ENCODE peak calls at places on chromosome 12, in six cellular contexts. One of them, this sample, is unnamed.

GRCh38 chr12:20969766-20970165 is 159.3 kb downstream of the SLCO1B3 start:
- DNase-seq in WTC11: no peak
- DNase-seq in endothelial cell of umbilical vein: no peak
- DNase-seq in H1: no peak
- DNase-seq in HepG2: no peak
- DNase-seq in K562: no peak
- DNase-seq in this sample: no peak

GRCh38 chr12:7375145-7375543 is 68.8 kb downstream of the CD163L1 start:
- DNase-seq in WTC11: no peak
- DNase-seq in endothelial cell of umbilical vein: no peak
- DNase-seq in H1: no peak
- DNase-seq in HepG2: no peak
- DNase-seq in K562: no peak
- DNase-seq in this sample: no peak

GRCh38 chr12:51349026-51349425 is 2.5 kb upstream of the CELA1 start:
- DNase-seq in WTC11: no peak
- DNase-seq in endothelial cell of umbilical vein: no peak
- DNase-seq in H1: no peak
- DNase-seq in HepG2: no peak
- DNase-seq in K562: no peak
- DNase-seq in this sample: no peak

GRCh38 chr12:29742646-29743045 is 41.1 kb downstream of the TMTC1 start:
- DNase-seq in WTC11: no peak
- DNase-seq in endothelial cell of umbilical vein: no peak
- DNase-seq in H1: no peak
- DNase-seq in HepG2: no peak
- DNase-seq in K562: no peak
- DNase-seq in this sample: no peak

GRCh38 chr12:12925383-12925782 is 26.6 kb downstream of the GPRC5D start:
- DNase-seq in WTC11: no peak
- DNase-seq in endothelial cell of umbilical vein: no peak
- DNase-seq in H1: no peak
- DNase-seq in HepG2: no peak
- DNase-seq in K562: no peak
- DNase-seq in this sample: no peak

GRCh38 chr12:50574621-50575348 is 70.0 kb downstream of the DIP2B start:
- DNase-seq in WTC11: no peak
- DNase-seq in endothelial cell of umbilical vein: no peak
- DNase-seq in H1: no peak
- DNase-seq in HepG2: peak
- DNase-seq in K562: no peak
- DNase-seq in this sample: no peak

GRCh38 chr12:41409628-41410027 is 221.5 kb downstream of the PDZRN4 start:
- DNase-seq in WTC11: no peak
- DNase-seq in endothelial cell of umbilical vein: no peak
- DNase-seq in H1: no peak
- DNase-seq in HepG2: no peak
- DNase-seq in K562: no peak
- DNase-seq in this sample: no peak

GRCh38 chr12:26195641-26196423 is 459 bp downstream of the SSPN start:
- DNase-seq in WTC11: peak
- DNase-seq in endothelial cell of umbilical vein: peak
- DNase-seq in H1: no peak
- DNase-seq in HepG2: no peak
- DNase-seq in K562: no peak
- DNase-seq in this sample: peak

GRCh38 chr12:113214938-113215400 is 6.3 kb upstream of the TPCN1 start:
- DNase-seq in WTC11: no peak
- DNase-seq in endothelial cell of umbilical vein: peak
- DNase-seq in H1: no peak
- DNase-seq in HepG2: peak
- DNase-seq in K562: no peak
- DNase-seq in this sample: peak

GRCh38 chr12:125029756-125030358 is 35.4 kb upstream of the AACS start:
- DNase-seq in WTC11: no peak
- DNase-seq in endothelial cell of umbilical vein: no peak
- DNase-seq in H1: no peak
- DNase-seq in HepG2: no peak
- DNase-seq in K562: no peak
- DNase-seq in this sample: no peak

GRCh38 chr12:93089805-93090569 is 160.9 kb upstream of the EEA1 start:
- DNase-seq in WTC11: no peak
- DNase-seq in endothelial cell of umbilical vein: peak
- DNase-seq in H1: no peak
- DNase-seq in HepG2: no peak
- DNase-seq in K562: peak
- DNase-seq in this sample: peak

GRCh38 chr12:14775652-14776020 is 27.6 kb downstream of the WBP11 start:
- DNase-seq in WTC11: no peak
- DNase-seq in endothelial cell of umbilical vein: no peak
- DNase-seq in H1: no peak
- DNase-seq in HepG2: no peak
- DNase-seq in K562: no peak
- DNase-seq in this sample: no peak

GRCh38 chr12:14773685-14774073 is 29.6 kb downstream of the WBP11 start:
- DNase-seq in WTC11: peak
- DNase-seq in endothelial cell of umbilical vein: no peak
- DNase-seq in H1: no peak
- DNase-seq in HepG2: no peak
- DNase-seq in K562: no peak
- DNase-seq in this sample: no peak

GRCh38 chr12:14776236-14776959 is 26.9 kb downstream of the WBP11 start:
- DNase-seq in WTC11: no peak
- DNase-seq in endothelial cell of umbilical vein: no peak
- DNase-seq in H1: no peak
- DNase-seq in HepG2: no peak
- DNase-seq in K562: no peak
- DNase-seq in this sample: peak

GRCh38 chr12:14774074-14774943 is 29.0 kb downstream of the WBP11 start:
- DNase-seq in WTC11: peak
- DNase-seq in endothelial cell of umbilical vein: peak
- DNase-seq in H1: no peak
- DNase-seq in HepG2: peak
- DNase-seq in K562: no peak
- DNase-seq in this sample: peak

DNA sequence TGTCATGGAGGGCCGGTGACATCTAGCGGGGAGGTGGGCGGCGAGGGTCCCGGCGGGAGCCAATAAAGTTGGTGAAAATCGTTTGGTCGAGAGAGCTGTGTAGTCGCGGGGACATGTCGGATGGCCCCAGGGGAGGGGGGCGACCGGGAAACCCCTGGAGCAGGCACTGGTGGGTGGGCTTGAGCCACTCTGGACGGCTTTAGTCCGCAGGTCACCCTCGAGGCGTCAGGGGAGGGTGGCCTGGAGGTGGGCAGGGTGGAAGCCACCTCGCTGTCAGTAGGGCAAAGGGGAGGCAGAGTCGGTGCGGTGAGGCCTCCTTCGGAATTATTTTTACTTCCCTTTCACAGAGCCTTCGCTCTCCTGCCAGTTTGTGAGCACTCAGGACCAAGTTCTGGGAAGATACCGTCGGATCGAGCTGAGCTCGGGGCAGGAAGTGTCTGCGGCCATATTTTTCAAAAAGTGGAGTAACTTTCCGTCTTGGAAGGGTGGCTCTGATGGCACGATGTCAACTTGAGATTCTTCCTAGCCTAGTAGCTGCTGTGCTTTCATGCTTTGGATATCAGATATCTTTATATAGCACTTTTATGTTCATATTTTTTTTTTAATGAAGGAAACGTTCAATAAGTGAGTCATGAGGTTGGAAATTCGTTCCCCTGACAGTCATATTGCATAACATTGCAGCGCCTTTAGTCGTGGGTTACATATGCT is 28.2 kb downstream of the WBP11 start:
- DNase-seq in WTC11: no peak
- DNase-seq in endothelial cell of umbilical vein: peak
- DNase-seq in H1: no peak
- DNase-seq in HepG2: no peak
- DNase-seq in K562: no peak
- DNase-seq in this sample: peak
- TF ChIP-seq JUN in WTC11: no peak
- TF ChIP-seq JUN in endothelial cell of umbilical vein: no peak
- TF ChIP-seq JUN in H1: no peak
- TF ChIP-seq JUN in HepG2: no peak
- TF ChIP-seq JUN in K562: no peak
- TF ChIP-seq JUN in this sample: no peak

DNA sequence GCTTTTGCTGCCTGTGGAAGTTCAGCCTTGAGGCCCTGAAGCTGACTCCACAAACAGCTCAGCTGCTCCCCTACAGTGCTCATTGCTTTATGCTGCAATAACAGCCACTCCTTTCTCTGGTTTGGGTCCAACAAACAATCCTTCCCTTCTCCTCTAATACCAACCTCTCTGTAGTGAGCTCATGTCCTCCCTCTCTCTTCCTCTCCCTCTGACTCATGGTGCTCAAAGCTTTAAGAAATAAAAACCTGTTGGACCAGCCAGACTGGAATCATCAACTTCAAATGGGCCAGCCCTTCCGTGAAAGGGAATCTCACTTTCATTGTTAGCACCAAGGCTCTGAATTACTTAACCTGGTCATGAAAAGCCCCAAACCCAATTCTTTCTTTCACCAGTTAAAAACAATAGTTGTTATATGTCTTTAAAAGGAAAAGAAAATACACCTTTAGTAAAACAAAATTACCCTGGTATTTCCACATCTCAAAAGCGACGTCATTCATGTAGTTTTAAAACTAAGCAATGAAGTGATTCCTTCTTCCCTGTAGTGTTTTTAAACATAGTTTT is 126.4 kb downstream of the DUSP6 start:
- DNase-seq in WTC11: no peak
- DNase-seq in endothelial cell of umbilical vein: peak
- DNase-seq in H1: no peak
- DNase-seq in HepG2: no peak
- DNase-seq in K562: no peak
- DNase-seq in this sample: peak
- TF ChIP-seq JUN in WTC11: no peak
- TF ChIP-seq JUN in endothelial cell of umbilical vein: peak
- TF ChIP-seq JUN in H1: no peak
- TF ChIP-seq JUN in HepG2: no peak
- TF ChIP-seq JUN in K562: no peak
- TF ChIP-seq JUN in this sample: no peak

GRCh38 chr12:130179621-130180020 is 17.4 kb downstream of the FZD10 start:
- DNase-seq in WTC11: no peak
- DNase-seq in endothelial cell of umbilical vein: no peak
- DNase-seq in H1: no peak
- DNase-seq in HepG2: no peak
- DNase-seq in K562: no peak
- DNase-seq in this sample: no peak

GRCh38 chr12:130179191-130179590 is 16.9 kb downstream of the FZD10 start:
- DNase-seq in WTC11: no peak
- DNase-seq in endothelial cell of umbilical vein: no peak
- DNase-seq in H1: no peak
- DNase-seq in HepG2: no peak
- DNase-seq in K562: no peak
- DNase-seq in this sample: no peak

GRCh38 chr12:130178291-130178690 is 16.0 kb downstream of the FZD10 start:
- DNase-seq in WTC11: no peak
- DNase-seq in endothelial cell of umbilical vein: no peak
- DNase-seq in H1: no peak
- DNase-seq in HepG2: no peak
- DNase-seq in K562: no peak
- DNase-seq in this sample: no peak

GRCh38 chr12:130183585-130184370 is 21.5 kb downstream of the FZD10 start:
- DNase-seq in WTC11: no peak
- DNase-seq in endothelial cell of umbilical vein: no peak
- DNase-seq in H1: no peak
- DNase-seq in HepG2: no peak
- DNase-seq in K562: no peak
- DNase-seq in this sample: no peak

GRCh38 chr12:130181211-130181610 is 18.9 kb downstream of the FZD10 start:
- DNase-seq in WTC11: no peak
- DNase-seq in endothelial cell of umbilical vein: no peak
- DNase-seq in H1: no peak
- DNase-seq in HepG2: no peak
- DNase-seq in K562: no peak
- DNase-seq in this sample: no peak
- TF ChIP-seq JUN in WTC11: no peak
- TF ChIP-seq JUN in endothelial cell of umbilical vein: no peak
- TF ChIP-seq JUN in H1: no peak
- TF ChIP-seq JUN in HepG2: no peak
- TF ChIP-seq JUN in K562: no peak
- TF ChIP-seq JUN in this sample: no peak

GRCh38 chr12:48796976-48797375 is 8.1 kb upstream of the ADCY6 start:
- DNase-seq in WTC11: no peak
- DNase-seq in endothelial cell of umbilical vein: no peak
- DNase-seq in H1: no peak
- DNase-seq in HepG2: no peak
- DNase-seq in K562: no peak
- DNase-seq in this sample: no peak
- TF ChIP-seq JUN in WTC11: no peak
- TF ChIP-seq JUN in endothelial cell of umbilical vein: no peak
- TF ChIP-seq JUN in H1: no peak
- TF ChIP-seq JUN in HepG2: no peak
- TF ChIP-seq JUN in K562: no peak
- TF ChIP-seq JUN in this sample: no peak

DNA sequence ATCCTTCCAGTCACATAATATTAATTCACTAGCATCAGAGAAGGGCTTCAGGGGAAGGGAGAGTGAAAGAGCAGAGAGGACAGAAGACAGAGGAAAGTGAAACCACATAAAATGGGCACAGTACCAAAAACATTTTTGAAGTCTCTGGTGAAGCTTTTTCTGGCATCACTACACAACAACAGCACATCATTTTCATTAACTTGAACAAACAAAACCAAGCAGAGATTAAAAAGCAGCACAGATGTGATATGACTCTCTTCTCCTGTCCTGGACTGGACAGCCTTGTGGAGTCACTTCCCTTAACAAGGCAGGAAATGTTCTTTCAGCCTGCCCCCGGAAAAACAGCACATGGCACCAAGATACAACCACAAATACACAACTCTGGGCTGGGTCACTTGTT is 112.0 kb downstream of the TSPAN8 start:
- DNase-seq in WTC11: no peak
- DNase-seq in endothelial cell of umbilical vein: peak
- DNase-seq in H1: no peak
- DNase-seq in HepG2: no peak
- DNase-seq in K562: no peak
- DNase-seq in this sample: peak
- TF ChIP-seq JUN in WTC11: no peak
- TF ChIP-seq JUN in endothelial cell of umbilical vein: no peak
- TF ChIP-seq JUN in H1: no peak
- TF ChIP-seq JUN in HepG2: no peak
- TF ChIP-seq JUN in K562: no peak
- TF ChIP-seq JUN in this sample: no peak

GRCh38 chr12:5374691-5375090 is 57.2 kb upstream of the NTF3 start:
- DNase-seq in WTC11: no peak
- DNase-seq in endothelial cell of umbilical vein: no peak
- DNase-seq in H1: no peak
- DNase-seq in HepG2: no peak
- DNase-seq in K562: no peak
- DNase-seq in this sample: no peak
- TF ChIP-seq JUN in WTC11: no peak
- TF ChIP-seq JUN in endothelial cell of umbilical vein: no peak
- TF ChIP-seq JUN in H1: no peak
- TF ChIP-seq JUN in HepG2: no peak
- TF ChIP-seq JUN in K562: no peak
- TF ChIP-seq JUN in this sample: no peak